ENCODE peak calls at places on chromosomes 2 and 18, in five cellular contexts. One of them, this sample, is unnamed.

GRCh38 chr2:175877845-175878563 is 124.1 kb downstream of the LNPK start:
- DNase-seq in H9: no peak
- DNase-seq in RWPE1: no peak
- DNase-seq in uterus: no peak
- DNase-seq in heart right ventricle: no peak
- DNase-seq in this sample: no peak

GRCh38 chr2:83561592-83561991 is 897.5 kb downstream of the SUCLG1 start:
- DNase-seq in H9: no peak
- DNase-seq in RWPE1: no peak
- DNase-seq in uterus: no peak
- DNase-seq in heart right ventricle: no peak
- DNase-seq in this sample: no peak

GRCh38 chr2:238021327-238021726 is 39.5 kb upstream of the SCLY start:
- DNase-seq in H9: no peak
- DNase-seq in RWPE1: peak; percentile 27
- DNase-seq in uterus: no peak
- DNase-seq in heart right ventricle: no peak
- DNase-seq in this sample: no peak

GRCh38 chr18:34358923-34359322 is 134.2 kb upstream of the NOL4 start:
- DNase-seq in H9: no peak
- DNase-seq in RWPE1: no peak
- DNase-seq in uterus: no peak
- DNase-seq in heart right ventricle: no peak
- DNase-seq in this sample: no peak

GRCh38 chr2:7456762-7457161 is 539.5 kb downstream of the RNF144A start:
- DNase-seq in H9: peak; percentile 34
- DNase-seq in RWPE1: no peak
- DNase-seq in uterus: no peak
- DNase-seq in heart right ventricle: no peak
- DNase-seq in this sample: no peak

GRCh38 chr2:122255924-122256323 is 500.5 kb downstream of the TSN start:
- DNase-seq in H9: no peak
- DNase-seq in RWPE1: peak; percentile 33
- DNase-seq in uterus: no peak
- DNase-seq in heart right ventricle: no peak
- DNase-seq in this sample: no peak

GRCh38 chr2:235217814-235218213 is 266.0 kb downstream of the SH3BP4 start:
- DNase-seq in H9: no peak
- DNase-seq in RWPE1: no peak
- DNase-seq in uterus: no peak
- DNase-seq in heart right ventricle: no peak
- DNase-seq in this sample: no peak

GRCh38 chr18:31723998-31724711 is 36.5 kb downstream of the SLC25A52 start:
- DNase-seq in H9: no peak
- DNase-seq in RWPE1: no peak
- DNase-seq in uterus: peak; percentile 17
- DNase-seq in heart right ventricle: peak; percentile 32
- DNase-seq in this sample: no peak

GRCh38 chr2:144127693-144128092 is 392.2 kb downstream of the ZEB2 start:
- DNase-seq in H9: no peak
- DNase-seq in RWPE1: no peak
- DNase-seq in uterus: no peak
- DNase-seq in heart right ventricle: no peak
- DNase-seq in this sample: no peak

GRCh38 chr2:25125189-25125588 is 43.2 kb downstream of the POMC start:
- DNase-seq in H9: no peak
- DNase-seq in RWPE1: no peak
- DNase-seq in uterus: no peak
- DNase-seq in heart right ventricle: no peak
- DNase-seq in this sample: no peak

GRCh38 chr18:8515142-8515865 is 93.9 kb upstream of the RAB12 start:
- DNase-seq in H9: no peak
- DNase-seq in RWPE1: no peak
- DNase-seq in uterus: no peak
- DNase-seq in heart right ventricle: no peak
- DNase-seq in this sample: peak; percentile 11

GRCh38 chr2:173997269-173997668 is 32.1 kb upstream of the SP3 start:
- DNase-seq in H9: no peak
- DNase-seq in RWPE1: no peak
- DNase-seq in uterus: peak; percentile 90
- DNase-seq in heart right ventricle: peak; percentile 77
- DNase-seq in this sample: no peak

GRCh38 chr2:210842896-210843295 is 286.5 kb downstream of the CPS1 start:
- DNase-seq in H9: no peak
- DNase-seq in RWPE1: no peak
- DNase-seq in uterus: no peak
- DNase-seq in heart right ventricle: no peak
- DNase-seq in this sample: no peak

GRCh38 chr18:43970656-43971055 is 693.4 kb upstream of the SYT4 start:
- DNase-seq in H9: no peak
- DNase-seq in RWPE1: no peak
- DNase-seq in uterus: no peak
- DNase-seq in heart right ventricle: no peak
- DNase-seq in this sample: no peak

GRCh38 chr2:153287109-153287801 is 191.3 kb downstream of the RPRM start:
- DNase-seq in H9: peak; percentile 93
- DNase-seq in RWPE1: no peak
- DNase-seq in uterus: no peak
- DNase-seq in heart right ventricle: no peak
- DNase-seq in this sample: no peak

GRCh38 chr2:29033172-29033571 is 41.2 kb downstream of the PCARE start:
- DNase-seq in H9: peak; percentile 57
- DNase-seq in RWPE1: peak; percentile 77
- DNase-seq in uterus: no peak
- DNase-seq in heart right ventricle: no peak
- DNase-seq in this sample: no peak

GRCh38 chr2:5740073-5740472 is 47.9 kb downstream of the SOX11 start:
- DNase-seq in H9: no peak
- DNase-seq in RWPE1: no peak
- DNase-seq in uterus: no peak
- DNase-seq in heart right ventricle: no peak
- DNase-seq in this sample: no peak

GRCh38 chr2:48693645-48694044 is 61.9 kb downstream of the LHCGR start:
- DNase-seq in H9: no peak
- DNase-seq in RWPE1: no peak
- DNase-seq in uterus: no peak
- DNase-seq in heart right ventricle: no peak
- DNase-seq in this sample: no peak

GRCh38 chr2:188788621-188789020 is 185.6 kb upstream of the COL3A1 start:
- DNase-seq in H9: no peak
- DNase-seq in RWPE1: peak; percentile 3
- DNase-seq in uterus: peak; percentile 89
- DNase-seq in heart right ventricle: peak; percentile 79
- DNase-seq in this sample: no peak

GRCh38 chr2:109435866-109436634 is 177.7 kb downstream of the SEPTIN10 start:
- DNase-seq in H9: no peak
- DNase-seq in RWPE1: no peak
- DNase-seq in uterus: peak; percentile 33
- DNase-seq in heart right ventricle: peak; percentile 67
- DNase-seq in this sample: peak; percentile 96

GRCh38 chr2:98759338-98759737 is 28.4 kb upstream of the MGAT4A start:
- DNase-seq in H9: no peak
- DNase-seq in RWPE1: no peak
- DNase-seq in uterus: no peak
- DNase-seq in heart right ventricle: no peak
- DNase-seq in this sample: no peak

GRCh38 chr2:98917031-98917459 is 19.0 kb downstream of the CRACDL start:
- DNase-seq in H9: no peak
- DNase-seq in RWPE1: peak; percentile 81
- DNase-seq in uterus: no peak
- DNase-seq in heart right ventricle: no peak
- DNase-seq in this sample: no peak

GRCh38 chr18:63843008-63843407 is 44.5 kb upstream of the SERPINB2 start:
- DNase-seq in H9: no peak
- DNase-seq in RWPE1: no peak
- DNase-seq in uterus: no peak
- DNase-seq in heart right ventricle: no peak
- DNase-seq in this sample: no peak

GRCh38 chr18:63848159-63848558 is 39.3 kb upstream of the SERPINB2 start:
- DNase-seq in H9: no peak
- DNase-seq in RWPE1: peak; percentile 36
- DNase-seq in uterus: no peak
- DNase-seq in heart right ventricle: no peak
- DNase-seq in this sample: no peak

GRCh38 chr18:63850010-63850409 is 37.5 kb upstream of the SERPINB2 start:
- DNase-seq in H9: peak; percentile 43
- DNase-seq in RWPE1: peak; percentile 38
- DNase-seq in uterus: no peak
- DNase-seq in heart right ventricle: no peak
- DNase-seq in this sample: no peak

GRCh38 chr18:63844254-63844653 is 43.3 kb upstream of the SERPINB2 start:
- DNase-seq in H9: no peak
- DNase-seq in RWPE1: peak; percentile 26
- DNase-seq in uterus: no peak
- DNase-seq in heart right ventricle: no peak
- DNase-seq in this sample: no peak
- TF ChIP-seq CTCF in H9: peak; percentile 69
- TF ChIP-seq CTCF in RWPE1: peak; percentile 62
- TF ChIP-seq CTCF in uterus: no peak
- TF ChIP-seq CTCF in heart right ventricle: no peak
- TF ChIP-seq CTCF in this sample: peak; percentile 55

DNA sequence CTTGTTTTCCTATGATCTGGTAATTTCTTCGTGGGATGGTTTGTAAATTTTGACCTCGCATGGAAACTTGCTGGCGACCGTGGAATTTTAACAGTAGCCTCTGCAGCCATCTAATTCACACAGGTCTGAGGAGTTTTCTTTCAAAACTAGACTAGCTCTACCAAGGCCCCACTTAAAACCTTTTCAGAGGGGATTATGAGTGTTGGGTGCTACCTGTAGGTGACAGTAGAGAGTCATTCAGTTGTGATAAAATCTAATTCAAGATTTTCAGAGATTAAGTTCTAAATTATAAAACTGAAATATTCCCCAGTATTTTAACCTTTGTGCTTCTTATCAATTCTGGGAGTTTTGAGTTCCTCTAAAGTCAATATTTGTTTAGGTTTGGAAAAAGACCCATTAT is 31.0 kb downstream of the THSD7B start:
- DNase-seq in H9: no peak
- DNase-seq in RWPE1: no peak
- DNase-seq in uterus: no peak
- DNase-seq in heart right ventricle: no peak
- DNase-seq in this sample: no peak
- TF ChIP-seq CTCF in H9: peak; percentile 73
- TF ChIP-seq CTCF in RWPE1: no peak
- TF ChIP-seq CTCF in uterus: no peak
- TF ChIP-seq CTCF in heart right ventricle: no peak
- TF ChIP-seq CTCF in this sample: peak; percentile 9

DNA sequence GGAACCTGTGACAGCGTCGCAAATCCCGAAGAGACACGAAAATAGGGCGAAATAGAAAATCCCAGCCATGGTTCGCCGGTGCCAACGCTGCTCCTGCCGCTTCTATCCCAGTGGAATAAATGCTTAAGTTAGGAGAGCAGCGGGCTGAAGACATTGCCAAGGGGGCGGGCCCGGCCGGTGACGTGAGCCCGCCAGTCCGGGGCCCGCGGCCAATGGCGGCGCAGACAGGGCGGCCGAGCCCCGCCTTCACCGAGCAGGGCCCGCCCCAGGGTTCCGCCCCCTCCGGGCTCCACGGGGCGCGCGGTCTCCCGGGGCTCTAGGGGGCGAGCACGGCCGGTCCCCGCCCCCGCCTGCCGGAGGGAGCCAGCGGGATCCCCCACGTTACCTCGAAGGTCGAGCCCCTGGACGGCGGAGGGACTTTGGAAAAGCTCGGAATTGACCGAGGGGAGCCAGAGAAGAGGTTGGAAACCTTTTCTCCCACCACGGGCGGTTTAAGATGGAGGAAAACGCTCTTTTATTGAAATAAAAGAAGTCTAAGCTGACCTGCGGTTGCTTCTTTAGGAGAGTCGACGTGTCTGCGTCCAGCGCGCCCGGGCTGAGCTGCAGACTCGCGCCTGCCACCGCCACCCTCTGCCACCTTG is at the start of gene EPHA4:
- DNase-seq in H9: peak; percentile 83
- DNase-seq in RWPE1: peak; percentile 93
- DNase-seq in uterus: peak; percentile 88
- DNase-seq in heart right ventricle: peak; percentile 89
- DNase-seq in this sample: peak; percentile 96
- TF ChIP-seq CTCF in H9: no peak
- TF ChIP-seq CTCF in RWPE1: no peak
- TF ChIP-seq CTCF in uterus: peak; percentile 43
- TF ChIP-seq CTCF in heart right ventricle: no peak
- TF ChIP-seq CTCF in this sample: peak; percentile 24

DNA sequence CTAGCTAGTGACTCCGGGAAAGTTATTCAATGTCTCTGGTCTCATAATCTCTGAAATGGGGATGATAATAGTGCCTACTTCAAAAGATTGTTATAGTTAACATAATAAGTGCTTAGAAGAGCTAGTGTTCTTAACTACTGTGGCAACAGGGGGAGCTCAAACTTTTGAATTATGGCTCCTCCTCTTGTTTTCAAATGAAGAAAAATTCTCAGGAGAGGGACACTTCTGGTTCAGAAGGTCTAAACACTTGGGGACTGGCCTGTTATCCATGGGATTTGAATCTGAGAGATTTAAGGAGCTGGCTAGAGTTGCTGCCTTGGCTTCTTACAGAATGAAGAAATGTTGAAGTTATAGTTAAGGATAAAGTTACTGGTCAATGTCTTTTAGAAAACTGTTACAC is 92.2 kb upstream of the ITGB6 start:
- DNase-seq in H9: no peak
- DNase-seq in RWPE1: no peak
- DNase-seq in uterus: no peak
- DNase-seq in heart right ventricle: no peak
- DNase-seq in this sample: no peak
- TF ChIP-seq CTCF in H9: peak; percentile 16
- TF ChIP-seq CTCF in RWPE1: no peak
- TF ChIP-seq CTCF in uterus: no peak
- TF ChIP-seq CTCF in heart right ventricle: no peak
- TF ChIP-seq CTCF in this sample: no peak